ENCODE peak calls at places on chromosomes 4 and X, in five cellular contexts. O, J, A, Y and N are unnamed samples.

GRCh38 chr4:184846531-184846930 is 20.8 kb upstream of the ACSL1 start:
- DNase-seq in O (no peak), J (no peak), A (no peak), Y (no peak), N (no peak)

GRCh38 chr4:57291911-57292310 is 181.7 kb upstream of the IGFBP7 start:
- DNase-seq in O (no peak), J (peak), A (no peak), Y (no peak), N (no peak)

GRCh38 chr4:84492290-84492689 is 6.8 kb downstream of the NKX6-1 start:
- DNase-seq in O (no peak), J (no peak), A (no peak), Y (no peak), N (no peak)

GRCh38 chr4:37976513-37976912 is 16.3 kb downstream of the PTTG2 start:
- DNase-seq in O (no peak), J (peak), A (no peak), Y (no peak), N (no peak)

GRCh38 chrX:45077748-45078424 is 122.8 kb downstream of the DIPK2B start:
- DNase-seq in O (no peak), J (no peak), A (peak), Y (no peak), N (no peak)

GRCh38 chr4:101356928-101357327 is 9.6 kb upstream of the PPP3CA start:
- DNase-seq in O (no peak), J (peak), A (no peak), Y (no peak), N (no peak)

GRCh38 chrX:21656587-21657317 is 1.4 kb downstream of the KLHL34 start:
- DNase-seq in O (no peak), J (no peak), A (no peak), Y (no peak), N (no peak)

GRCh38 chr4:187603093-187603395 is 392.5 kb upstream of the ZFP42 start:
- DNase-seq in O (no peak), J (peak), A (no peak), Y (no peak), N (no peak)

GRCh38 chrX:281166-281999 is at the start of gene PLCXD1:
- DNase-seq in O (peak), J (no peak), A (peak), Y (no peak), N (no peak)